ENCODE peak calls at places on chromosome 1, in six cellular contexts. F, E, W, U, D and A are unnamed samples. For H3K4me1, the result is how much of the 10 kb centered on the place peaks cover.

GRCh38 chr1:93804412-93804811 is 74.6 kb downstream of the DNTTIP2 start:
- DNase-seq in F (no peak), E (no peak), W (no peak), U (no peak), D (no peak), A (no peak)

GRCh38 chr1:29397981-29398380 is 161.7 kb downstream of the PTPRU start:
- DNase-seq in F (no peak), E (no peak), W (no peak), U (no peak), D (no peak), A (no peak)

GRCh38 chr1:207308451-207309190 is 12.9 kb upstream of the CD55 start:
- DNase-seq in F (no peak), E (no peak), W (no peak), U (no peak), D (no peak), A (no peak)

GRCh38 chr1:113804421-113805255 is 7.6 kb downstream of the RSBN1 start:
- DNase-seq in F (no peak), E (no peak), W (peak), U (no peak), D (no peak), A (no peak)

GRCh38 chr1:152459596-152460528 is 45.8 kb upstream of the CRNN start:
- DNase-seq in F (peak), E (peak), W (peak), U (peak), D (peak), A (peak)

GRCh38 chr1:16032388-16033100 is 10.7 kb downstream of the CLCNKA start:
- DNase-seq in F (peak), E (peak), W (peak), U (peak), D (peak), A (peak)

GRCh38 chr1:178962853-178963810 is 62.6 kb upstream of the FAM20B start:
- DNase-seq in F (no peak), E (no peak), W (no peak), U (no peak), D (no peak), A (peak)

GRCh38 chr1:98260839-98261238 is 340.0 kb upstream of the DPYD start:
- DNase-seq in F (peak), E (no peak), W (no peak), U (no peak), D (no peak), A (no peak)

GRCh38 chr1:171286032-171286705 is 27.8 kb upstream of the FMO4 start:
- DNase-seq in F (no peak), E (no peak), W (no peak), U (no peak), D (no peak), A (no peak)

GRCh38 chr1:228405200-228405978 is 1.2 kb downstream of the TRIM11 start:
- DNase-seq in F (no peak), E (no peak), W (no peak), U (no peak), D (no peak), A (peak)

GRCh38 chr1:202105571-202106339 is 17.0 kb upstream of the GPR37L1 start:
- DNase-seq in F (peak), E (peak), W (peak), U (no peak), D (peak), A (no peak)

GRCh38 chr1:230204852-230205251 is 137.8 kb downstream of the GALNT2 start:
- DNase-seq in F (no peak), E (peak), W (no peak), U (no peak), D (peak), A (no peak)

GRCh38 chr1:113929750-113930498 is 800 bp downstream of the HIPK1 start:
- DNase-seq in F (peak), E (peak), W (no peak), U (no peak), D (peak), A (peak)

GRCh38 chr1:234533975-234534876 is 55.2 kb upstream of the TARBP1 start:
- DNase-seq in F (no peak), E (peak), W (no peak), U (no peak), D (peak), A (peak)

GRCh38 chr1:184163674-184164470 is 112.3 kb downstream of the TSEN15 start:
- DNase-seq in F (no peak), E (no peak), W (no peak), U (no peak), D (no peak), A (no peak)

GRCh38 chr1:156060937-156061636 is at the start of gene RAB25:
- DNase-seq in F (peak), E (peak), W (peak), U (no peak), D (peak), A (no peak)

GRCh38 chr1:149986486-149987296 is 23.8 kb downstream of the OTUD7B start:
- DNase-seq in F (no peak), E (no peak), W (no peak), U (no peak), D (no peak), A (no peak)

GRCh38 chr1:119910617-119911016 is 14.3 kb upstream of the ADAM30 start:
- DNase-seq in F (peak), E (no peak), W (no peak), U (no peak), D (no peak), A (no peak)

GRCh38 chr1:235783148-235783776 is 83.4 kb downstream of the LYST start:
- DNase-seq in F (peak), E (no peak), W (peak), U (no peak), D (no peak), A (no peak)

GRCh38 chr1:234515411-234515810 is 36.4 kb upstream of the TARBP1 start:
- DNase-seq in F (peak), E (no peak), W (no peak), U (no peak), D (no peak), A (no peak)

GRCh38 chr1:50424940-50425375 is 1.7 kb upstream of the DMRTA2 start:
- DNase-seq in F (peak), E (no peak), W (no peak), U (no peak), D (no peak), A (no peak)

GRCh38 chr1:19456915-19457554 is 28.3 kb downstream of the CAPZB start:
- DNase-seq in F (peak), E (no peak), W (no peak), U (no peak), D (no peak), A (no peak)

GRCh38 chr1:205294175-205294913 is 27.2 kb downstream of the NUAK2 start:
- DNase-seq in F (peak), E (no peak), W (no peak), U (peak), D (no peak), A (no peak)

GRCh38 chr1:218665216-218665615 is 320.1 kb downstream of the TGFB2 start:
- DNase-seq in F (no peak), E (no peak), W (no peak), U (no peak), D (no peak), A (no peak)

GRCh38 chr1:30745834-30746208 is 11.8 kb downstream of the LAPTM5 start:
- DNase-seq in F (no peak), E (no peak), W (no peak), U (no peak), D (no peak), A (peak)
- H3K4me3 ChIP-seq in F (no peak), E (no peak), W (no peak), U (no peak), D (no peak), A (no peak)

DNA sequence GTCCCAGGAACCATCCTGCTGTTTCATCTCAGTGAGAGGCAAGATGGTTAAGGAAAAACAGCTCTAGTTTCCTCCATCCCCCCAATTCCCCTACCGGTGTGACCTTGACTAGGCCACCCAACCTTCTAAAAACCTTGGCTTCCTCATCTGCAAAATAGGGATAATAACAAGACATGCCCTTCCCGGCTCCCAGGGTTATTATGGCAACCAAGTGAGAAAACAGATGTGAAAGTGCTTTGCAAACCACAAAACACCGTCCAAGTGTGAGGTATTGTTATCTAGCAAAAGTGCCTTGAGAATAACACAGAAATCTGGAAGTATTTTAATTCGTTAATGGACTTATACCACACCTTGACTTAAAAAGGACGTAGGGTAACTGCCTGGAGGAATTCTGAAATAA is 62.7 kb downstream of the ITPKB start:
- DNase-seq in F (no peak), E (no peak), W (no peak), U (no peak), D (no peak), A (no peak)
- H3K4me1 ChIP-seq in F (under half), E (half or more), W (under half), U (under half), D (half or more), A (under half)

GRCh38 chr1:42958488-42959317 is at the start of gene SLC2A1:
- DNase-seq in F (peak), E (peak), W (peak), U (peak), D (peak), A (peak)

GRCh38 chr1:42955311-42956063 is 3.2 kb downstream of the SLC2A1 start:
- DNase-seq in F (no peak), E (no peak), W (no peak), U (no peak), D (no peak), A (no peak)

GRCh38 chr1:42956739-42957138 is 1.9 kb downstream of the SLC2A1 start:
- DNase-seq in F (no peak), E (no peak), W (no peak), U (no peak), D (no peak), A (no peak)

GRCh38 chr1:42957229-42957879 is 1.3 kb downstream of the SLC2A1 start:
- DNase-seq in F (peak), E (no peak), W (no peak), U (no peak), D (peak), A (peak)

DNA sequence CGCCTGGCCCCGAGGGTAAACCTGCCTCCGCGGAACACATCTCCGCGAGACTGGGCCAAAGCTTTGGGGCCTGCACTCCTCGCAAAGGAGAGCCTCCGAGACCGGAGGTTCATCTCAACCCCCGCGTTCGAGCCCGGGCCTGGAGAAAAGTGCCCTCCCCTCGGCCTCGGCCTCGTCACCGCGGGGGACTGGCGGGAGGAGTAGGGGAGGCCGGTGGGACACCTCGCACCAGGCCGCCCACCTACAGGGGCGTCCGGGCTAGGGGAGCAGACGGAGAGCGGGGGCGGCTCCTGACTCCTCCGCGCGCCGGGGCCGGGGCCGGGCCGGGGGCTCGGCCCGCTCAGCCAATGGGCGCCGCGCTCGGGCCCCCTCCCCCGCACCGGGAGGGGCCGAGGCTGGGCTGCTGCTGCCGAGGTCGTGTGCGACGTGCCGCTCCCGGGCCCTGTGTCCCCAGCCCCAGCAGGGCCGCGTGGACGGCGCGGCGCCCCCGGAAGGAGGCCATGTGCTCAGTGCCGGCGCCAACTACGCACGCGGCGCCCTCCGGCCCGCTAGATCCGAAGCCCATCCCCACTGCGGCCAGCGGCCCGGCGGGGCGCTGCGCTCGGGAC is 684 bp downstream of the SLC2A1 start:
- DNase-seq in F (peak), E (peak), W (no peak), U (no peak), D (peak), A (peak)
- TF ChIP-seq POLR2AphosphoS5 in F (no peak), E (no peak), W (no peak), U (no peak), D (no peak), A (no peak)

DNA sequence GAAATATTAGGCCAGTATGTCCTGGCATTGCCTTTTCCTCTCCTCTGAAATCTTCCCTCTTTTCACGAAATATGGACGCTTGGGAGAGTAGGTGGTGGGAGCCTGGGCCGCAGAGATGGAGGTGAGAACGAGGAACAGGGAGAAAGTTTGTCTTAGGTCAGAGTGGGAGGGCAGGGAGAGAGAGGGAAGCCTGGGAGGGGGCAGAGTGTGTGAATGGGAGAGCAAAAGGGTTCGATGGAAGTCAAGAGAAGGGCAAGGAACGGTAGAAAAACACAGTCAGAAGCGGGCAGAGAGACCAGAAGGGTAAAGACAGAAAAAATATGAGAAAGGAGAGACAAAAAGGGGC is 1.2 kb downstream of the TRABD2B start:
- DNase-seq in F (no peak), E (no peak), W (no peak), U (no peak), D (no peak), A (no peak)
- H3K4me3 ChIP-seq in F (peak), E (peak), W (no peak), U (peak), D (no peak), A (peak)

DNA sequence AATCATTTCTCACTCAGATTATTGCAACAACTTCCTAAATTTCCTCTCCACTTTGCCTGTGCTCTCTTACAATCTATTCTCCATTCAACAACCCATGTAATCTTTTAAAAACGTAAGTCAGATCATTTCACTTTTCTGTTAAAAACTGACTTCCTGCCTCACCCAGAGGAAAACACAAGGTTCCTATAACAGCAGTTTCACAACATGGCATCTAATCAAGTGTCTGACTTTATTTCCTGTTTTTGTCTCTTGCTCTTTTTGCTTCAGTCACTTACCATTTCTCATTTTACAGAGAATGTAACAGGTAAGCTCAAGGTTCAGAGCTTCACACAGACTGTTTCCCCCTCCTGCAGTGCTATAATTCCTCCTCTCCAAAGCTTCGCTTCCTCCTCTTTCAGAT is 560.7 kb downstream of the LRRIQ3 start:
- DNase-seq in F (peak), E (no peak), W (no peak), U (no peak), D (no peak), A (no peak)
- H3K4me1 ChIP-seq in F (under half), E (under half), W (under half), U (under half), D (under half), A (under half)

DNA sequence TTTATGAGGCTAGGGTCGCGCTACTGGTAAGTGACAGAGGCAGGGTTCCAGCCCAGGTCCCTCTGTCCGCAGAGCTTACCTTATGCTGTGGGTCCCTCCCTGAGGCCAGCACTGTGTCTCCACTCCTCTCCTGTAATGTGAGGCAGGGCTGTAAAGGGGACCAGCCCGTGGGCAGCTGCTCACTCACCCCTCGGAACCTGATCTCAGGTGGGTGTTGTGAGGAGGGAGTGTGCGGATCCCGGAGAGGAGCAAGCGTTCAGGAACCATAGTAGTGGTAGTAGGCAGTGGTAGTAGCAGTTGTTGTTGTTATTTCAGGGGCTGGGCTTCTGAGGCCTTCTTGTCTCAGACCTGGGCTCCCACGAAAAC is 1.7 kb downstream of the ZC3H12A start:
- DNase-seq in F (no peak), E (no peak), W (no peak), U (no peak), D (peak), A (no peak)
- TF ChIP-seq POLR2AphosphoS5 in F (no peak), E (no peak), W (no peak), U (no peak), D (no peak), A (no peak)